ENCODE peak calls at places on chromosomes 4 and X, in nine cellular contexts. One of them, this sample, is unnamed.

GRCh38 chr4:123110147-123110546 is 187.8 kb upstream of the NUDT6 start:
- DNase-seq in adipocyte: peak
- DNase-seq in glutamatergic neuron: no peak
- DNase-seq in naive thymus-derived CD4-positive, alpha-beta T cell: no peak
- DNase-seq in stimulated activated CD4-positive, alpha-beta T cell treated with anti-CD3 and anti-CD28 coated beads, Interleukin-4, amount 100 ng/mL, for 1 hour: no peak
- DNase-seq in stimulated activated CD8-positive, alpha-beta memory T cell treated with anti-CD3 and anti-CD28 coated beads, Interleukin-4, amount 100 ng/mL, for 24 hours: no peak
- DNase-seq in endothelial cell: no peak
- DNase-seq in hippocampal formation: no peak
- DNase-seq in CD8-positive, alpha-beta memory T cell: no peak
- DNase-seq in this sample: no peak

GRCh38 chrX:41137589-41137988 is 52.3 kb downstream of the USP9X start:
- DNase-seq in adipocyte: peak
- DNase-seq in stimulated activated CD8-positive, alpha-beta memory T cell treated with anti-CD3 and anti-CD28 coated beads, Interleukin-4, amount 100 ng/mL, for 24 hours: no peak
- DNase-seq in hippocampal formation: no peak
- DNase-seq in naive thymus-derived CD4-positive, alpha-beta T cell: no peak
- DNase-seq in endothelial cell: no peak
- DNase-seq in CD8-positive, alpha-beta memory T cell: no peak
- DNase-seq in stimulated activated CD4-positive, alpha-beta T cell treated with anti-CD3 and anti-CD28 coated beads, Interleukin-4, amount 100 ng/mL, for 1 hour: no peak
- DNase-seq in glutamatergic neuron: no peak
- DNase-seq in this sample: no peak

GRCh38 chrX:9329056-9329455 is 135.8 kb upstream of the TBL1X start:
- DNase-seq in hippocampal formation: no peak
- DNase-seq in stimulated activated CD8-positive, alpha-beta memory T cell treated with anti-CD3 and anti-CD28 coated beads, Interleukin-4, amount 100 ng/mL, for 24 hours: no peak
- DNase-seq in stimulated activated CD4-positive, alpha-beta T cell treated with anti-CD3 and anti-CD28 coated beads, Interleukin-4, amount 100 ng/mL, for 1 hour: no peak
- DNase-seq in endothelial cell: no peak
- DNase-seq in CD8-positive, alpha-beta memory T cell: no peak
- DNase-seq in glutamatergic neuron: no peak
- DNase-seq in naive thymus-derived CD4-positive, alpha-beta T cell: no peak
- DNase-seq in adipocyte: no peak
- DNase-seq in this sample: no peak

GRCh38 chrX:41353964-41354363 is 20.0 kb downstream of the DDX3X start:
- DNase-seq in naive thymus-derived CD4-positive, alpha-beta T cell: no peak
- DNase-seq in stimulated activated CD8-positive, alpha-beta memory T cell treated with anti-CD3 and anti-CD28 coated beads, Interleukin-4, amount 100 ng/mL, for 24 hours: no peak
- DNase-seq in endothelial cell: no peak
- DNase-seq in hippocampal formation: no peak
- DNase-seq in glutamatergic neuron: no peak
- DNase-seq in adipocyte: no peak
- DNase-seq in CD8-positive, alpha-beta memory T cell: no peak
- DNase-seq in stimulated activated CD4-positive, alpha-beta T cell treated with anti-CD3 and anti-CD28 coated beads, Interleukin-4, amount 100 ng/mL, for 1 hour: no peak
- DNase-seq in this sample: no peak

GRCh38 chr4:20158195-20158594 is 93.5 kb upstream of the SLIT2 start:
- DNase-seq in adipocyte: no peak
- DNase-seq in endothelial cell: no peak
- DNase-seq in naive thymus-derived CD4-positive, alpha-beta T cell: no peak
- DNase-seq in glutamatergic neuron: no peak
- DNase-seq in stimulated activated CD4-positive, alpha-beta T cell treated with anti-CD3 and anti-CD28 coated beads, Interleukin-4, amount 100 ng/mL, for 1 hour: no peak
- DNase-seq in stimulated activated CD8-positive, alpha-beta memory T cell treated with anti-CD3 and anti-CD28 coated beads, Interleukin-4, amount 100 ng/mL, for 24 hours: no peak
- DNase-seq in CD8-positive, alpha-beta memory T cell: no peak
- DNase-seq in hippocampal formation: no peak
- DNase-seq in this sample: no peak

GRCh38 chr4:155079866-155080265 is 128.6 kb upstream of the NPY2R start:
- DNase-seq in adipocyte: peak
- DNase-seq in glutamatergic neuron: no peak
- DNase-seq in stimulated activated CD8-positive, alpha-beta memory T cell treated with anti-CD3 and anti-CD28 coated beads, Interleukin-4, amount 100 ng/mL, for 24 hours: no peak
- DNase-seq in stimulated activated CD4-positive, alpha-beta T cell treated with anti-CD3 and anti-CD28 coated beads, Interleukin-4, amount 100 ng/mL, for 1 hour: no peak
- DNase-seq in naive thymus-derived CD4-positive, alpha-beta T cell: no peak
- DNase-seq in CD8-positive, alpha-beta memory T cell: no peak
- DNase-seq in endothelial cell: no peak
- DNase-seq in hippocampal formation: no peak
- DNase-seq in this sample: no peak

GRCh38 chr4:93730251-93730650 is 98.3 kb upstream of the ATOH1 start:
- DNase-seq in glutamatergic neuron: no peak
- DNase-seq in stimulated activated CD4-positive, alpha-beta T cell treated with anti-CD3 and anti-CD28 coated beads, Interleukin-4, amount 100 ng/mL, for 1 hour: no peak
- DNase-seq in endothelial cell: no peak
- DNase-seq in stimulated activated CD8-positive, alpha-beta memory T cell treated with anti-CD3 and anti-CD28 coated beads, Interleukin-4, amount 100 ng/mL, for 24 hours: no peak
- DNase-seq in adipocyte: no peak
- DNase-seq in CD8-positive, alpha-beta memory T cell: no peak
- DNase-seq in naive thymus-derived CD4-positive, alpha-beta T cell: no peak
- DNase-seq in hippocampal formation: no peak
- DNase-seq in this sample: no peak

GRCh38 chrX:119455264-119455663 is 13.0 kb upstream of the SLC25A5 start:
- DNase-seq in naive thymus-derived CD4-positive, alpha-beta T cell: no peak
- DNase-seq in CD8-positive, alpha-beta memory T cell: no peak
- DNase-seq in hippocampal formation: no peak
- DNase-seq in stimulated activated CD4-positive, alpha-beta T cell treated with anti-CD3 and anti-CD28 coated beads, Interleukin-4, amount 100 ng/mL, for 1 hour: no peak
- DNase-seq in endothelial cell: no peak
- DNase-seq in stimulated activated CD8-positive, alpha-beta memory T cell treated with anti-CD3 and anti-CD28 coated beads, Interleukin-4, amount 100 ng/mL, for 24 hours: no peak
- DNase-seq in adipocyte: peak
- DNase-seq in glutamatergic neuron: no peak
- DNase-seq in this sample: no peak

GRCh38 chr4:184396001-184396400 is 78.3 kb downstream of the IRF2 start:
- DNase-seq in stimulated activated CD4-positive, alpha-beta T cell treated with anti-CD3 and anti-CD28 coated beads, Interleukin-4, amount 100 ng/mL, for 1 hour: no peak
- DNase-seq in glutamatergic neuron: no peak
- DNase-seq in stimulated activated CD8-positive, alpha-beta memory T cell treated with anti-CD3 and anti-CD28 coated beads, Interleukin-4, amount 100 ng/mL, for 24 hours: no peak
- DNase-seq in CD8-positive, alpha-beta memory T cell: no peak
- DNase-seq in hippocampal formation: no peak
- DNase-seq in endothelial cell: no peak
- DNase-seq in adipocyte: peak
- DNase-seq in naive thymus-derived CD4-positive, alpha-beta T cell: no peak
- DNase-seq in this sample: no peak

GRCh38 chr4:17366496-17366895 is 145.4 kb downstream of the QDPR start:
- DNase-seq in naive thymus-derived CD4-positive, alpha-beta T cell: no peak
- DNase-seq in endothelial cell: no peak
- DNase-seq in stimulated activated CD4-positive, alpha-beta T cell treated with anti-CD3 and anti-CD28 coated beads, Interleukin-4, amount 100 ng/mL, for 1 hour: no peak
- DNase-seq in glutamatergic neuron: no peak
- DNase-seq in stimulated activated CD8-positive, alpha-beta memory T cell treated with anti-CD3 and anti-CD28 coated beads, Interleukin-4, amount 100 ng/mL, for 24 hours: no peak
- DNase-seq in hippocampal formation: no peak
- DNase-seq in CD8-positive, alpha-beta memory T cell: no peak
- DNase-seq in adipocyte: no peak
- DNase-seq in this sample: no peak

GRCh38 chrX:150411656-150412055 is 48.5 kb downstream of the MAMLD1 start:
- DNase-seq in endothelial cell: no peak
- DNase-seq in adipocyte: no peak
- DNase-seq in stimulated activated CD4-positive, alpha-beta T cell treated with anti-CD3 and anti-CD28 coated beads, Interleukin-4, amount 100 ng/mL, for 1 hour: no peak
- DNase-seq in CD8-positive, alpha-beta memory T cell: no peak
- DNase-seq in stimulated activated CD8-positive, alpha-beta memory T cell treated with anti-CD3 and anti-CD28 coated beads, Interleukin-4, amount 100 ng/mL, for 24 hours: no peak
- DNase-seq in glutamatergic neuron: no peak
- DNase-seq in naive thymus-derived CD4-positive, alpha-beta T cell: no peak
- DNase-seq in hippocampal formation: no peak
- DNase-seq in this sample: no peak

GRCh38 chr4:24743931-24744330 is 51.4 kb upstream of the SOD3 start:
- DNase-seq in hippocampal formation: no peak
- DNase-seq in glutamatergic neuron: no peak
- DNase-seq in CD8-positive, alpha-beta memory T cell: no peak
- DNase-seq in stimulated activated CD8-positive, alpha-beta memory T cell treated with anti-CD3 and anti-CD28 coated beads, Interleukin-4, amount 100 ng/mL, for 24 hours: no peak
- DNase-seq in adipocyte: no peak
- DNase-seq in naive thymus-derived CD4-positive, alpha-beta T cell: no peak
- DNase-seq in stimulated activated CD4-positive, alpha-beta T cell treated with anti-CD3 and anti-CD28 coated beads, Interleukin-4, amount 100 ng/mL, for 1 hour: no peak
- DNase-seq in endothelial cell: no peak
- DNase-seq in this sample: peak

GRCh38 chr4:164725066-164725465 is 28.9 kb upstream of the SMIM31 start:
- DNase-seq in CD8-positive, alpha-beta memory T cell: no peak
- DNase-seq in stimulated activated CD8-positive, alpha-beta memory T cell treated with anti-CD3 and anti-CD28 coated beads, Interleukin-4, amount 100 ng/mL, for 24 hours: no peak
- DNase-seq in adipocyte: no peak
- DNase-seq in stimulated activated CD4-positive, alpha-beta T cell treated with anti-CD3 and anti-CD28 coated beads, Interleukin-4, amount 100 ng/mL, for 1 hour: no peak
- DNase-seq in glutamatergic neuron: no peak
- DNase-seq in hippocampal formation: no peak
- DNase-seq in endothelial cell: no peak
- DNase-seq in naive thymus-derived CD4-positive, alpha-beta T cell: no peak
- DNase-seq in this sample: no peak

This sample was measured in islet precursor cell.